ENCODE peak calls at places on chromosomes 12 and 14, in nine cellular contexts. X, J, P, I, D, B, S, Z and R are unnamed samples.

GRCh38 chr14:36518586-36519430 is 1.2 kb downstream of the NKX2-1 start:
- DNase-seq in X (no peak), J (no peak), P (peak; percentile 67), I (no peak), D (no peak), B (no peak), S (no peak), Z (peak; percentile 28), R (no peak)

GRCh38 chr14:20682435-20683124 is 1.8 kb upstream of the RNASE4 start:
- DNase-seq in X (peak; percentile 72), J (peak; percentile 83), P (peak; percentile 96), I (peak; percentile 90), D (peak; percentile 95), B (peak; percentile 67), S (peak; percentile 65), Z (peak; percentile 93), R (peak; percentile 83)

GRCh38 chr12:91003737-91004136 is 1.0 kb downstream of the EPYC start:
- DNase-seq in X (no peak), J (no peak), P (no peak), I (no peak), D (no peak), B (no peak), S (no peak), Z (no peak), R (no peak)

GRCh38 chr12:77299910-77300772 is 234.8 kb upstream of the E2F7 start:
- DNase-seq in X (no peak), J (no peak), P (peak; percentile 46), I (no peak), D (peak; percentile 47), B (no peak), S (no peak), Z (no peak), R (no peak)

GRCh38 chr14:69696633-69697557 is 70.0 kb upstream of the SRSF5 start:
- DNase-seq in X (no peak), J (no peak), P (no peak), I (peak; percentile 41), D (peak; percentile 52), B (no peak), S (no peak), Z (peak; percentile 64), R (no peak)

GRCh38 chr14:46580941-46581671 is 70.5 kb downstream of the RPL10L start:
- DNase-seq in X (no peak), J (peak; percentile 50), P (peak; percentile 33), I (peak; percentile 43), D (peak; percentile 62), B (peak; percentile 18), S (no peak), Z (peak; percentile 21), R (no peak)

GRCh38 chr12:122028601-122029560 is 7.2 kb downstream of the BCL7A start:
- DNase-seq in X (no peak), J (no peak), P (no peak), I (peak; percentile 74), D (no peak), B (no peak), S (no peak), Z (peak; percentile 26), R (peak; percentile 45)

GRCh38 chr12:65953621-65954020 is 129.3 kb downstream of the HMGA2 start:
- DNase-seq in X (no peak), J (no peak), P (no peak), I (no peak), D (peak; percentile 43), B (no peak), S (no peak), Z (no peak), R (no peak)

GRCh38 chr14:69842671-69843407 is 36.4 kb upstream of the SMOC1 start:
- DNase-seq in X (no peak), J (no peak), P (no peak), I (peak; percentile 94), D (no peak), B (no peak), S (no peak), Z (no peak), R (no peak)

GRCh38 chr14:91350813-91351507 is 66.7 kb downstream of the CCDC88C start:
- DNase-seq in X (peak; percentile 54), J (no peak), P (peak; percentile 60), I (no peak), D (no peak), B (no peak), S (peak; percentile 53), Z (peak; percentile 95), R (no peak)

GRCh38 chr14:90608925-90609324 is 207.3 kb downstream of the TTC7B start:
- DNase-seq in X (no peak), J (no peak), P (no peak), I (no peak), D (no peak), B (no peak), S (no peak), Z (no peak), R (no peak)